ENCODE peak calls at places on chromosome 13, in ten cellular contexts. H is naive thymus-derived CD4-positive, alpha-beta T cell; I is neural progenitor cell; Q is pancreas; K is body of pancreas; B is heart right ventricle; M is heart left ventricle; U is mucosa of descending colon; J is thyroid gland; Y is fibroblast of lung. F is an unnamed sample.

GRCh38 chr13:57640582-57640981 is 9.0 kb downstream of the PCDH17 start:
- DNase-seq in M (no peak), Y (peak; percentile 73), Q (no peak), I (no peak), U (no peak), H (no peak), K (no peak), J (no peak), B (peak; percentile 11), F (no peak)

GRCh38 chr13:50244913-50245574 is 229.8 kb downstream of the KCNRG start:
- DNase-seq in Y (peak; percentile 92), M (no peak), B (no peak), I (no peak), J (no peak), K (no peak), Q (no peak), H (no peak), U (no peak), F (peak; percentile 53)

GRCh38 chr13:41457589-41458186 is 338 bp downstream of the RGCC start:
- DNase-seq in J (no peak), M (peak; percentile 65), Y (no peak), I (no peak), K (peak; percentile 9), Q (peak; percentile 67), B (no peak), H (peak; percentile 62), U (peak; percentile 60), F (no peak)

GRCh38 chr13:76293751-76294150 is 592.5 kb downstream of the KCTD12 start:
- DNase-seq in Q (no peak), H (no peak), I (no peak), M (no peak), K (no peak), J (no peak), Y (peak; percentile 8), B (no peak), U (no peak), F (no peak)

GRCh38 chr13:40273173-40274000 is 393.1 kb downstream of the FOXO1 start:
- DNase-seq in U (no peak), J (no peak), H (no peak), B (no peak), I (no peak), M (no peak), Q (no peak), Y (no peak), K (no peak), F (no peak)

GRCh38 chr13:78736142-78736541 is 77.2 kb upstream of the OBI1 start:
- DNase-seq in Q (no peak), M (no peak), H (no peak), U (no peak), B (no peak), I (no peak), J (no peak), K (no peak), Y (peak; percentile 1), F (no peak)

GRCh38 chr13:57624565-57625435 is 6.7 kb upstream of the PCDH17 start:
- DNase-seq in J (peak; percentile 16), Q (no peak), H (no peak), K (peak; percentile 59), M (no peak), I (peak; percentile 86), U (no peak), Y (peak; percentile 58), B (peak; percentile 51), F (peak; percentile 52)

GRCh38 chr13:94195715-94196114 is 283.8 kb downstream of the DCT start:
- DNase-seq in Y (peak; percentile 98), K (no peak), U (no peak), B (no peak), J (no peak), Q (no peak), I (no peak), M (no peak), H (no peak), F (peak; percentile 93)

GRCh38 chr13:99992912-99993311 is 11.3 kb downstream of the ZIC2 start:
- DNase-seq in B (no peak), K (no peak), H (no peak), I (no peak), J (no peak), Q (no peak), M (no peak), U (no peak), Y (peak; percentile 48), F (peak; percentile 85)

GRCh38 chr13:49265822-49266221 is 18.1 kb downstream of the CDADC1 start:
- DNase-seq in B (no peak), I (no peak), K (no peak), Y (peak; percentile 79), J (no peak), Q (no peak), M (no peak), H (no peak), U (no peak), F (peak; percentile 26)

GRCh38 chr13:29706923-29707322 is 111.4 kb upstream of the SLC7A1 start:
- DNase-seq in Q (no peak), U (no peak), B (no peak), Y (no peak), I (no peak), H (no peak), K (no peak), J (no peak), M (no peak), F (no peak)

GRCh38 chr13:30882996-30883766 is 22.9 kb upstream of the MEDAG start:
- DNase-seq in Q (no peak), K (no peak), M (no peak), B (no peak), H (no peak), I (no peak), J (no peak), Y (no peak), U (no peak), F (no peak)
- H3K4me3 ChIP-seq in Q (no peak overlapping the region), K (no peak overlapping the region), M (no peak overlapping the region), B (no peak overlapping the region), H (no peak overlapping the region), I (no peak overlapping the region), J (no peak overlapping the region), Y (no peak overlapping the region), U (no peak overlapping the region), F (no peak overlapping the region)

GRCh38 chr13:89988206-89988605 is 1359.3 kb upstream of the MIR17HG start:
- DNase-seq in K (no peak), J (no peak), Q (no peak), I (no peak), U (no peak), Y (peak; percentile 64), B (no peak), H (no peak), M (no peak), F (peak; percentile 13)

GRCh38 chr13:89977203-89977602 is 1370.3 kb upstream of the MIR17HG start:
- DNase-seq in I (no peak), J (no peak), M (no peak), H (no peak), B (no peak), U (no peak), Q (no peak), Y (no peak), K (no peak), F (no peak)

GRCh38 chr13:89982406-89983085 is 1364.9 kb upstream of the MIR17HG start:
- DNase-seq in I (no peak), K (no peak), J (no peak), H (no peak), Y (peak; percentile 59), U (no peak), M (no peak), B (no peak), Q (no peak), F (peak; percentile 6)
- H3K4me3 ChIP-seq in I (no peak overlapping the region), K (no peak overlapping the region), J (no peak overlapping the region), H (no peak overlapping the region), Y (no peak overlapping the region), U (no peak overlapping the region), M (no peak overlapping the region), B (no peak overlapping the region), Q (no peak overlapping the region), F (no peak overlapping the region)

DNA sequence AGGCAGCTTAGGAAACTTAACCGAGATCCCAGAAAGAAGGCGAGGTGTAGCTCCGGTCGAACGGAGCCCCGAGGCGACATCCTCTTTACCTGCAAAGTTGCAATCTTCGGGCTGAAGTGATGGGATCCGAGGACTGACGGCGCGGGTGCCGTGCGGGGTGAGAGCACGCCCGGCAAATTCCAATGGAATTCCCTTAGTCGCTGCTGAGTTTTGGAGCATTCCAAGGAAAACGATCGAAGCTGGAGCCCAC is 141 bp downstream of the TRPC4 start:
- DNase-seq in K (no peak), B (no peak), J (no peak), U (no peak), Q (no peak), I (no peak), M (no peak), Y (no peak), H (no peak), F (no peak)
- H3K4me3 ChIP-seq in K (peak overlapping the region; percentile 39), B (peak overlapping the region; percentile 61), J (no peak overlapping the region), U (no peak overlapping the region), Q (peak overlapping the region; percentile 44), I (peak overlapping the region; percentile 94), M (peak overlapping the region; percentile 59), Y (peak overlapping the region; percentile 68), H (no peak overlapping the region), F (peak overlapping the region; percentile 49)

GRCh38 chr13:74274946-74275345 is 140.7 kb upstream of the KLF12 start:
- DNase-seq in H (no peak), Y (peak; percentile 44), K (no peak), M (no peak), J (no peak), Q (no peak), U (no peak), I (no peak), B (no peak), F (no peak)
- H3K4me3 ChIP-seq in H (no peak overlapping the region), Y (no peak overlapping the region), K (no peak overlapping the region), M (no peak overlapping the region), J (no peak overlapping the region), Q (no peak overlapping the region), U (no peak overlapping the region), I (no peak overlapping the region), B (no peak overlapping the region), F (no peak overlapping the region)

DNA sequence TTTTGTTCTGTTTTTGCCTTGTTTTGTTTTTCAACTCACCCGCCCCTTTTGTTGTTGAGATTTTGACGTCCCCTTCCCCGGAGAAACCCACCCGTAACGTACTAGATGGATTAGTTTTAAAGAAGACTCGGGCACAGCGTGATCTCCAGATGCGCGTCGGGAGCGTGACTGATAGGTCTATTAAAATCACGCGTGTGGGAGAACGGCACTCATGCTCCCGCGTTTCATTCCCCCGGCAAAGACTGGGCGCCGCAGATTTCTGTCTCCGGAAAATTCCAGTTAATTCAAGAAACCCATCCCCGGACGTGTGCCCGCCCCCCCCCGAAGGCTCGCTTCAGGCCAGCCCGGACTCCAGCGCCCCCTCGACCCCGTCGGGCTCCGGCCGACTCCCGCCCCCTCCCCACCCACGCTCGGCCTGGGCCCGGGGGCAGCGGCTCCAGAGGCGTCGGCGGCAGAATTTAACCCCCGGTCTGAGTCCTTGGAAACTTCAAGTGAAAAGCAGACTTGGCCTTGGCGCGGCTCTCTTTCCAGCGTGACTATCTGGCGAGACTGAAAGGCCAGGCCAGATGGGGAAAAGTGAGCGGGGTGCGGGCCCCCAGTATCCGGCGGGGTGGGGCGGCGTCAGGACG is 5.1 kb downstream of the SOX1 start:
- DNase-seq in Y (no peak), J (no peak), Q (no peak), K (no peak), I (peak; percentile 59), U (no peak), H (no peak), M (no peak), B (no peak), F (no peak)
- H3K4me3 ChIP-seq in Y (no peak overlapping the region), J (no peak overlapping the region), Q (no peak overlapping the region), K (no peak overlapping the region), I (peak overlapping the region; percentile 61), U (no peak overlapping the region), H (no peak overlapping the region), M (peak overlapping the region; percentile 6), B (no peak overlapping the region), F (peak overlapping the region; percentile 24)

F was measured in astrocyte of the cerebellum.